ENCODE peak calls at places on chromosomes 3 and 15, in five cellular contexts. H is sigmoid colon, N is HL-60, O is spleen, M is Panc1. J is an unnamed sample.

GRCh38 chr15:77070180-77070499 is 769 bp downstream of the TSPAN3 start:
- DNase-seq in O (no peak), N (no peak), H (no peak), M (no peak), J (no peak)

GRCh38 chr3:183455064-183455463 is 26.6 kb upstream of the MCF2L2 start:
- DNase-seq in N (no peak), H (no peak), O (no peak), M (peak; percentile 53), J (no peak)

GRCh38 chr3:110178965-110179364 is 841.6 kb upstream of the DPPA4 start:
- DNase-seq in H (no peak), O (no peak), N (no peak), M (no peak), J (no peak)

GRCh38 chr3:196998966-196999760 is 30.5 kb downstream of the MELTF start:
- DNase-seq in N (no peak), H (peak; percentile 40), O (peak; percentile 49), M (no peak), J (no peak)

GRCh38 chr3:114329823-114330222 is 36.0 kb downstream of the TIGIT start:
- DNase-seq in O (no peak), H (no peak), M (no peak), N (no peak), J (no peak)

GRCh38 chr3:36876181-36876936 is 68.5 kb downstream of the TRANK1 start:
- DNase-seq in H (no peak), O (no peak), M (no peak), N (no peak), J (no peak)

GRCh38 chr3:162492446-162493081 is 996.0 kb downstream of the OTOL1 start:
- DNase-seq in N (no peak), H (no peak), O (no peak), M (no peak), J (no peak)

GRCh38 chr15:45402955-45403892 is 24.9 kb upstream of the GATM start:
- DNase-seq in H (peak; percentile 66), N (no peak), O (peak; percentile 91), M (no peak), J (no peak)

GRCh38 chr15:101135532-101136166 is 116.2 kb downstream of the CHSY1 start:
- DNase-seq in O (peak; percentile 77), N (peak; percentile 55), M (no peak), H (no peak), J (no peak)

GRCh38 chr3:59839283-59839682 is 789.5 kb upstream of the CFAP20DC start:
- DNase-seq in O (no peak), N (no peak), M (no peak), H (no peak), J (no peak)

GRCh38 chr3:112642912-112643506 is 2.1 kb upstream of the CCDC80 start:
- DNase-seq in O (peak; percentile 90), N (peak; percentile 64), M (no peak), H (peak; percentile 93), J (peak; percentile 75)

GRCh38 chr3:112639451-112640332 is 1.3 kb downstream of the CCDC80 start:
- DNase-seq in H (peak; percentile 76), O (no peak), N (no peak), M (no peak), J (no peak)

GRCh38 chr3:112640333-112640863 is 545 bp downstream of the CCDC80 start:
- DNase-seq in N (no peak), H (peak; percentile 75), O (no peak), M (no peak), J (no peak)

GRCh38 chr3:112643621-112644236 is 2.8 kb upstream of the CCDC80 start:
- DNase-seq in M (no peak), H (no peak), N (no peak), O (no peak), J (no peak)

DNA sequence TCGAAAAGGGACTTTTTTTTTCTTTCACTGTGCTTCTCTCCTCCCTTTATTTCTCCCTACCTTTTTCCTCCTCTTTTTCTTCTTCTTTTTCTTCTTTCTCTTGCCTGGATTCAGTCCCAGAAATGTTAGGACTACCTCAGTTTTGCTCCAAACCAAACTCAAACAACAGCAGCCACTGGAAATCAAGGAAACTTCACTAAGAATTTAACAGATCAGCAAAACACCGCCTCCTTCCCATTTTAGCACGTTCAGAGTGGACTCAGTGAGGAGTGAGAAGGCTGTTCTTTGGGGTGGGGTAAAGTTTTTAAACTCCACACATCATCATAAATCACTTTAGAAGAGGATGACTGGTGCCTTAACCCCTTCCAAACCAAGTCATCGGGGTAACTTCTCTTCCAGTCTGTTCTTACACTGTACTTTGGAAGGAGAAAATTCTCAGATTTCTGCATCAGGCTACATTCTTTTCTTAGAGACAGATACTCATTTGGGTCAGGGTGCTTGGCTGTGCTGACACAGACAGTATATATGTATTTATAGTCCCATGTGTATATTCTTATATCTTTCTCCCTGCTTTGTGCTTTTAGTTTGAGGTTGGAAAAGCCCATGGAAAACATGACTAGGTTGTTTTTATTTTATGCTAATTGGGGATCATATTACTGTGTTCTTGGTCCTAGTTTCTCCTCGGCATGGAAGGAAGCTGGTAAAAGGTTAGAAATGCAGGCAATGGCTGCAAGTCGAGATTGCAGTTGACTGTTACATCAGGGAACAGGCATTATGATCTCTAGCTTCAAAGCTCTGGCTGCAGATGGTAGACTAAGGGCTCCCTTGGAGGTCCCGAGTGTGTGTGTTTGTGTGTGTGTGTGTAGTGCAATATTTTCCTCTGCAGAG is at the start of gene CCDC80:
- DNase-seq in M (no peak), O (no peak), H (peak; percentile 71), N (no peak), J (no peak)
- H3K4me3 ChIP-seq in M (peak within 1 kb of the TSS; percentile 45), O (peak within 1 kb of the TSS; percentile 39), H (peak within 1 kb of the TSS; percentile 51), N (peak within 1 kb of the TSS; percentile 14), J (peak within 1 kb of the TSS; percentile 18)

GRCh38 chr3:129183569-129184395 is at the start of gene CNBP:
- DNase-seq in M (no peak), H (peak; percentile 96), N (peak; percentile 98), O (peak; percentile 97), J (peak; percentile 92)

GRCh38 chr3:129181834-129182233 is 1.9 kb downstream of the CNBP start:
- DNase-seq in O (no peak), M (no peak), N (no peak), H (no peak), J (no peak)

GRCh38 chr3:129184396-129184656 is 630 bp upstream of the CNBP start:
- DNase-seq in N (no peak), M (no peak), H (peak; percentile 73), O (no peak), J (no peak)

GRCh38 chr3:129182390-129183180 is 1.1 kb downstream of the CNBP start:
- DNase-seq in O (peak; percentile 77), M (no peak), N (no peak), H (no peak), J (no peak)

GRCh38 chr3:129180461-129180860 is 3.2 kb downstream of the CNBP start:
- DNase-seq in O (no peak), N (no peak), M (no peak), H (no peak), J (no peak)
- TF ChIP-seq POLR2AphosphoS5 in O (no peak), N (no peak), M (no peak), H (no peak), J (no peak)

DNA sequence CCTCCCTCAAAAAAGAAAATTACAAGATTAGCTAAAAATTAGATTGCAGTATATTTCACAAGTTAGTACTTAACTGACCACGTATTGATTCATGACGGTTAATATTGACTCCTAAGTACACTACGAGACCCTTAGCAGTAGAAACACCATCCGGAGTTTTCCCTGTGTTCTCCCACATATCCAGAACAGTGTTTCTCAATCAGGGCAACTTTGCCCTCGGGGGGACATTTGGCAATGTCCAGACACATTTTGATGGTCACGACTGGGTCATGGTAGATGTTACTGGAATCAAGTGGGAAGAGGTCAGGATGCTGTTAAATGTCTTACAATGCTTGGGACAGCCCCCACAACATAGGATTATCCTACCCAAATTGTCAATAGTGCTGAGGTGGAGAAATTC is 40.7 kb upstream of the LIPC start:
- DNase-seq in H (no peak), M (no peak), N (no peak), O (no peak), J (no peak)
- TF ChIP-seq CTCF in H (no peak), M (no peak), N (no peak), O (no peak), J (no peak)

GRCh38 chr15:85750807-85751730 is 43.7 kb downstream of the KLHL25 start:
- DNase-seq in M (no peak), N (no peak), H (peak; percentile 74), O (peak; percentile 74), J (no peak)
- H3K4me3 ChIP-seq in M (no peak overlapping the region), N (no peak overlapping the region), H (peak overlapping the region; percentile 14), O (no peak overlapping the region), J (no peak overlapping the region)

J was measured in prostate gland.